ENCODE peak calls at places on chromosomes 11 and 22, in nine cellular contexts. E is Kasumi-1; T is fibroblast of villous mesenchyme; P is endothelial cell of umbilical vein; W is HT1080; Q is esophagus squamous epithelium; Z is stimulated activated CD8-positive, alpha-beta memory T cell treated with anti-CD3 and anti-CD28 coated beads, Interleukin-7, amount 100 ng/mL, for 1 hour; D is right cardiac atrium; C is CD4-positive, alpha-beta T cell. J is an unnamed sample.

GRCh38 chr11:14764899-14765527 is 121.4 kb downstream of the PDE3B start:
- DNase-seq in C (peak; percentile 9), D (no peak), P (peak; percentile 27), E (peak; percentile 65), T (peak; percentile 81), W (peak; percentile 34), Q (no peak), Z (no peak), J (peak; percentile 96)

GRCh38 chr22:47030881-47031627 is 268.6 kb downstream of the TBC1D22A start:
- DNase-seq in Z (no peak), T (no peak), D (peak; percentile 28), Q (no peak), C (no peak), P (no peak), W (peak; percentile 40), E (no peak), J (no peak)

GRCh38 chr11:60345489-60345888 is 18.4 kb downstream of the MS4A6E start:
- DNase-seq in Q (no peak), D (peak; percentile 66), T (no peak), W (peak; percentile 2), C (no peak), E (peak; percentile 39), Z (no peak), P (peak; percentile 54), J (no peak)

GRCh38 chr22:30079952-30080533 is at the start of gene HORMAD2:
- DNase-seq in P (peak; percentile 22), Q (no peak), D (peak; percentile 48), E (no peak), T (peak; percentile 8), Z (no peak), W (no peak), C (no peak), J (no peak)

GRCh38 chr11:83150450-83150849 is 6.5 kb upstream of the PCF11 start:
- DNase-seq in Q (no peak), C (no peak), Z (no peak), P (no peak), E (no peak), D (no peak), T (no peak), W (no peak), J (no peak)

GRCh38 chr22:47605441-47605840 is 843.0 kb downstream of the TBC1D22A start:
- DNase-seq in E (no peak), D (no peak), T (no peak), C (no peak), W (no peak), P (no peak), Q (no peak), Z (no peak), J (no peak)

GRCh38 chr11:75654314-75654713 is 14.5 kb downstream of the MAP6 start:
- DNase-seq in Z (no peak), W (peak; percentile 94), E (no peak), C (no peak), T (no peak), D (no peak), P (no peak), Q (no peak), J (no peak)

GRCh38 chr22:41263704-41264103 is 22.3 kb downstream of the RANGAP1 start:
- DNase-seq in W (no peak), Z (no peak), D (no peak), E (no peak), C (no peak), T (no peak), P (no peak), Q (no peak), J (no peak)

GRCh38 chr11:38543311-38543710 is 1945.3 kb upstream of the RAG2 start:
- DNase-seq in W (peak; percentile 10), P (no peak), C (no peak), D (no peak), T (peak; percentile 10), Q (no peak), E (no peak), Z (no peak), J (no peak)

GRCh38 chr22:46338636-46339035 is 3.1 kb downstream of the TRMU start:
- DNase-seq in C (no peak), W (no peak), D (peak; percentile 30), Q (no peak), P (no peak), E (no peak), T (no peak), Z (no peak), J (no peak)

GRCh38 chr11:63508009-63508408 is 2.1 kb downstream of the LGALS12 start:
- DNase-seq in E (peak; percentile 74), W (peak; percentile 41), Q (no peak), Z (no peak), P (no peak), D (peak; percentile 65), T (peak; percentile 33), C (no peak), J (no peak)

GRCh38 chr11:85809191-85809590 is 1.8 kb downstream of the SYTL2 start:
- DNase-seq in E (no peak), C (no peak), P (no peak), T (no peak), D (peak; percentile 29), W (no peak), Q (no peak), Z (no peak), J (no peak)

GRCh38 chr11:65412271-65413076 is 10.1 kb upstream of the NEAT1 start:
- DNase-seq in W (no peak), Q (no peak), C (no peak), Z (no peak), D (peak; percentile 48), P (no peak), E (no peak), T (no peak), J (no peak)

GRCh38 chr22:49951001-49951677 is 9.4 kb upstream of the PIM3 start:
- DNase-seq in Q (no peak), D (no peak), E (no peak), T (no peak), W (no peak), Z (no peak), C (no peak), P (no peak), J (no peak)

GRCh38 chr11:121063728-121064127 is 37.3 kb upstream of the TECTA start:
- DNase-seq in W (no peak), Z (no peak), P (no peak), Q (no peak), T (no peak), E (peak; percentile 35), D (no peak), C (no peak), J (no peak)

GRCh38 chr22:23107487-23108323 is 34.1 kb downstream of the RSPH14 start:
- DNase-seq in Q (no peak), P (no peak), E (no peak), C (no peak), D (no peak), T (no peak), W (no peak), Z (no peak), J (no peak)

GRCh38 chr22:19933328-19934241 is 8.0 kb upstream of the COMT start:
- DNase-seq in Z (no peak), C (no peak), W (no peak), D (no peak), P (no peak), T (no peak), E (no peak), Q (no peak), J (no peak)

GRCh38 chr22:20463324-20464095 is 25.9 kb upstream of the SCARF2 start:
- DNase-seq in T (no peak), E (peak; percentile 60), P (no peak), Z (no peak), W (no peak), C (peak; percentile 21), D (no peak), Q (no peak), J (no peak)

GRCh38 chr22:22097727-22098228 is 115.2 kb upstream of the TOP3B start:
- DNase-seq in D (no peak), Z (no peak), P (no peak), C (no peak), Q (no peak), E (no peak), T (no peak), W (no peak), J (no peak)

GRCh38 chr11:115580927-115581680 is 76.9 kb upstream of the CADM1 start:
- DNase-seq in Q (no peak), D (no peak), T (peak; percentile 37), C (no peak), Z (no peak), E (no peak), P (no peak), W (no peak), J (no peak)

GRCh38 chr11:61152816-61153592 is 8.2 kb downstream of the VPS37C start:
- DNase-seq in E (no peak), C (no peak), P (peak; percentile 32), Q (no peak), T (peak; percentile 76), D (no peak), Z (no peak), W (peak; percentile 68), J (no peak)

GRCh38 chr11:70934999-70935768 is 317.2 kb downstream of the SHANK2 start:
- DNase-seq in E (no peak), Z (no peak), D (no peak), T (no peak), Q (no peak), P (no peak), C (no peak), W (peak; percentile 7), J (no peak)

J was measured in T-helper 1 cell.